ENCODE peak calls at places on chromosomes 2 and 18, in eight cellular contexts. R is naive thymus-derived CD8-positive, alpha-beta T cell; A is amniotic stem cell; V is amniotic epithelial cell; Y is A549; Q is NB4; C is lower lobe of right lung; U is activated CD4-positive, alpha-beta T cell treated with anti-CD3 and anti-CD28 coated beads, Interleukin-2, amount 50 U/mL, for 24 hours. Z is an unnamed sample.

GRCh38 chr18:23178661-23179081 is 43.4 kb downstream of the CABLES1 start:
- DNase-seq in R (no peak), A (no peak), V (no peak), Y (no peak), Q (no peak), C (no peak), U (no peak), Z (no peak)

GRCh38 chr2:190137561-190137960 is 75.0 kb upstream of the MSTN start:
- DNase-seq in R (no peak), A (no peak), V (peak), Y (no peak), Q (no peak), C (no peak), U (no peak), Z (no peak)

GRCh38 chr2:30214064-30214463 is 17.3 kb upstream of the LBH start:
- DNase-seq in R (no peak), A (no peak), V (no peak), Y (no peak), Q (no peak), C (no peak), U (no peak), Z (no peak)

GRCh38 chr2:177347570-177347969 is 45.0 kb upstream of the AGPS start:
- DNase-seq in R (no peak), A (no peak), V (no peak), Y (no peak), Q (no peak), C (no peak), U (no peak), Z (no peak)

GRCh38 chr2:225009768-225010167 is 32.5 kb downstream of the DOCK10 start:
- DNase-seq in R (no peak), A (no peak), V (no peak), Y (peak), Q (no peak), C (no peak), U (no peak), Z (no peak)

GRCh38 chr18:8215741-8216140 is 393.5 kb upstream of the RAB12 start:
- DNase-seq in R (no peak), A (no peak), V (no peak), Y (no peak), Q (no peak), C (no peak), U (no peak), Z (no peak)

GRCh38 chr2:100200985-100201384 is 58.6 kb upstream of the AFF3 start:
- DNase-seq in R (no peak), A (no peak), V (peak), Y (no peak), Q (no peak), C (no peak), U (no peak), Z (no peak)

GRCh38 chr2:88880441-88880953 is 189.0 kb downstream of the RPIA start:
- DNase-seq in R (peak), A (peak), V (peak), Y (peak), Q (peak), C (no peak), U (no peak), Z (no peak)

GRCh38 chr2:147549054-147549453 is 295.8 kb upstream of the ACVR2A start:
- DNase-seq in R (no peak), A (no peak), V (no peak), Y (no peak), Q (no peak), C (no peak), U (no peak), Z (no peak)

GRCh38 chr18:28267878-28268625 is 91.1 kb upstream of the CDH2 start:
- DNase-seq in R (no peak), A (no peak), V (peak), Y (no peak), Q (no peak), C (no peak), U (no peak), Z (no peak)

GRCh38 chr2:16244153-16244965 is 304.0 kb downstream of the MYCN start:
- DNase-seq in R (no peak), A (no peak), V (no peak), Y (no peak), Q (no peak), C (no peak), U (no peak), Z (no peak)

GRCh38 chr18:63097198-63097597 is 222.4 kb downstream of the BCL2 start:
- DNase-seq in R (no peak), A (no peak), V (no peak), Y (no peak), Q (no peak), C (no peak), U (no peak), Z (no peak)

GRCh38 chr2:111239107-111239506 is 118.4 kb downstream of the BCL2L11 start:
- DNase-seq in R (no peak), A (no peak), V (no peak), Y (no peak), Q (no peak), C (no peak), U (no peak), Z (no peak)

GRCh38 chr2:111165084-111165483 is 44.4 kb downstream of the BCL2L11 start:
- DNase-seq in R (no peak), A (no peak), V (no peak), Y (no peak), Q (no peak), C (no peak), U (no peak), Z (no peak)

GRCh38 chr2:131121464-131121863 is 16.3 kb downstream of the PLEKHB2 start:
- DNase-seq in R (no peak), A (no peak), V (peak), Y (no peak), Q (no peak), C (no peak), U (no peak), Z (no peak)

Z was measured in anterior cingulate cortex.